ENCODE peak calls at places on chromosome 19, in ten cellular contexts. U is body of pancreas, P is A549, A is uterus, L is tibial nerve, S is thyroid gland, M is H1, V is HCT116, K is right lobe of liver, W is breast epithelium. O is an unnamed sample.

GRCh38 chr19:57888494-57889231 is at the start of gene ZNF814:
- DNase-seq in P (peak), M (peak), V (no peak), L (peak), W (peak), S (peak), U (peak), A (peak), K (peak), O (peak)

GRCh38 chr19:23817519-23817918 is 58.8 kb upstream of the ZNF681 start:
- DNase-seq in L (no peak), V (peak), S (peak), U (peak), A (peak), M (peak), W (no peak), K (no peak), P (no peak), O (no peak)

GRCh38 chr19:33368074-33368864 is 5.2 kb upstream of the CEBPG start:
- DNase-seq in U (no peak), L (no peak), V (no peak), K (no peak), W (no peak), P (no peak), M (no peak), A (no peak), S (no peak), O (no peak)

GRCh38 chr19:31263317-31263716 is 85.9 kb downstream of the TSHZ3 start:
- DNase-seq in L (no peak), U (no peak), V (no peak), K (peak), S (no peak), P (no peak), W (peak), M (no peak), A (peak), O (no peak)

GRCh38 chr19:35213678-35214632 is 14.6 kb downstream of the FAM187B start:
- DNase-seq in A (peak), U (peak), V (peak), K (no peak), M (no peak), W (peak), L (peak), P (peak), S (peak), O (peak)

GRCh38 chr19:48741222-48741999 is 1.0 kb upstream of the RASIP1 start:
- DNase-seq in M (peak), L (no peak), A (no peak), K (no peak), P (peak), S (no peak), V (no peak), U (peak), W (no peak), O (peak)

GRCh38 chr19:43983912-43984686 is at the start of gene ZNF155:
- DNase-seq in M (peak), W (peak), S (peak), K (peak), A (peak), U (peak), P (peak), L (peak), V (peak), O (peak)

GRCh38 chr19:11256189-11256588 is 6.1 kb downstream of the DOCK6 start:
- DNase-seq in P (no peak), L (no peak), V (no peak), K (no peak), M (no peak), S (no peak), U (peak), A (peak), W (no peak), O (no peak)

GRCh38 chr19:11324079-11324661 is 15.3 kb downstream of the RAB3D start:
- DNase-seq in A (peak), L (peak), V (no peak), P (no peak), M (no peak), K (peak), S (peak), U (peak), W (peak), O (peak)

GRCh38 chr19:9645466-9645865 is 24.4 kb upstream of the ZNF561 start:
- DNase-seq in V (no peak), U (no peak), L (no peak), A (no peak), P (no peak), S (no peak), W (no peak), M (no peak), K (no peak), O (no peak)

GRCh38 chr19:14401468-14401867 is 17.7 kb downstream of the DDX39A start:
- DNase-seq in K (no peak), V (no peak), P (no peak), U (no peak), L (no peak), M (no peak), S (no peak), A (no peak), W (no peak), O (no peak)

GRCh38 chr19:7862413-7862951 is 11.7 kb downstream of the PRR36 start:
- DNase-seq in W (no peak), V (peak), M (peak), K (peak), P (no peak), A (no peak), U (peak), L (no peak), S (peak), O (no peak)

GRCh38 chr19:36604656-36605100 is 435 bp upstream of the ZNF382 start:
- DNase-seq in L (no peak), V (no peak), P (no peak), S (peak), M (no peak), A (peak), U (peak), K (peak), W (peak), O (peak)

GRCh38 chr19:18932216-18932841 is 8.7 kb downstream of the HOMER3 start:
- DNase-seq in U (peak), L (peak), S (peak), V (peak), K (peak), A (peak), P (peak), M (peak), W (no peak), O (peak)

GRCh38 chr19:17952041-17952976 is 14.6 kb upstream of the KCNN1 start:
- DNase-seq in V (no peak), L (no peak), U (no peak), K (no peak), A (no peak), P (no peak), W (no peak), M (peak), S (no peak), O (no peak)

GRCh38 chr19:16985403-16985802 is 41.2 kb downstream of the CPAMD8 start:
- DNase-seq in K (no peak), P (no peak), M (no peak), U (no peak), W (no peak), L (no peak), S (no peak), A (no peak), V (no peak), O (no peak)

GRCh38 chr19:36418287-36419001 is at the start of gene ZFP82:
- DNase-seq in L (peak), K (peak), M (peak), W (peak), V (no peak), P (peak), A (peak), U (peak), S (peak), O (peak)

GRCh38 chr19:1288528-1289394 is 3.1 kb downstream of the EFNA2 start:
- DNase-seq in L (no peak), W (no peak), A (no peak), K (no peak), V (no peak), U (peak), P (no peak), S (no peak), M (no peak), O (no peak)

GRCh38 chr19:53813996-53814395 is 10.1 kb downstream of the NLRP12 start:
- DNase-seq in P (no peak), L (no peak), V (no peak), U (no peak), M (no peak), A (no peak), W (no peak), K (no peak), S (no peak), O (no peak)

GRCh38 chr19:13461536-13461935 is 44.7 kb downstream of the CACNA1A start:
- DNase-seq in M (peak), P (no peak), W (no peak), U (no peak), V (no peak), A (no peak), L (no peak), K (no peak), S (no peak), O (no peak)

GRCh38 chr19:29516358-29516725 is 9.5 kb upstream of the VSTM2B start:
- DNase-seq in M (no peak), L (no peak), A (no peak), W (no peak), S (no peak), P (no peak), K (peak), U (no peak), V (no peak), O (no peak)

DNA sequence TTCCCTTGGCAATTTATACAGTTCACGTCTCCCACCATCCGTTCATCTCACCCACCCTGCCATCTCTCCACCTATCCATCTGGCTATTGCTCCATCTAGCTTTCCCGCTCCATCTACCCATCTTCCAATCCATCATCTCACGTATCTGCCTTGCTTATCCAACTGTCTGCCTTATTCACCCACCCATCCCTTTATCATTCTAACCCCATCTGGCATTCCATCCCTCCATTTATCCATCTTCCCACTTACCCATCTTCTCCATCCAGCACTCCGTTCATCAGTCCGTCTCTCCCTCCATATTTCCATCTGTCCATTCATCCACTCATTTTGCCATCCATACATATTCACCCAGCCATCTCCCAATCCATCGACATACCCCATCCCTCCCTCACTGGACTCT is 10.0 kb downstream of the RPS16 start:
- DNase-seq in P (no peak), M (no peak), V (no peak), A (no peak), W (no peak), L (no peak), S (no peak), K (no peak), U (no peak), O (no peak)
- TF ChIP-seq POLR2A in P (no peak), M (no peak), V (no peak), A (no peak), W (no peak), L (no peak), S (no peak), K (no peak), U (no peak), O (no peak)

GRCh38 chr19:6088677-6089063 is 21.6 kb downstream of the RFX2 start:
- DNase-seq in S (no peak), U (no peak), M (no peak), K (no peak), A (no peak), V (no peak), L (no peak), W (no peak), P (no peak), O (no peak)

GRCh38 chr19:6091771-6092291 is 18.5 kb downstream of the RFX2 start:
- DNase-seq in S (no peak), W (no peak), M (no peak), L (no peak), U (no peak), A (no peak), P (no peak), K (no peak), V (no peak), O (no peak)

GRCh38 chr19:6090634-6091033 is 19.7 kb downstream of the RFX2 start:
- DNase-seq in M (no peak), V (no peak), U (no peak), S (no peak), K (no peak), A (no peak), W (no peak), P (no peak), L (no peak), O (no peak)

GRCh38 chr19:6095760-6096159 is 14.5 kb downstream of the RFX2 start:
- DNase-seq in P (no peak), L (no peak), U (no peak), A (no peak), M (no peak), S (no peak), K (no peak), V (no peak), W (no peak), O (no peak)

DNA sequence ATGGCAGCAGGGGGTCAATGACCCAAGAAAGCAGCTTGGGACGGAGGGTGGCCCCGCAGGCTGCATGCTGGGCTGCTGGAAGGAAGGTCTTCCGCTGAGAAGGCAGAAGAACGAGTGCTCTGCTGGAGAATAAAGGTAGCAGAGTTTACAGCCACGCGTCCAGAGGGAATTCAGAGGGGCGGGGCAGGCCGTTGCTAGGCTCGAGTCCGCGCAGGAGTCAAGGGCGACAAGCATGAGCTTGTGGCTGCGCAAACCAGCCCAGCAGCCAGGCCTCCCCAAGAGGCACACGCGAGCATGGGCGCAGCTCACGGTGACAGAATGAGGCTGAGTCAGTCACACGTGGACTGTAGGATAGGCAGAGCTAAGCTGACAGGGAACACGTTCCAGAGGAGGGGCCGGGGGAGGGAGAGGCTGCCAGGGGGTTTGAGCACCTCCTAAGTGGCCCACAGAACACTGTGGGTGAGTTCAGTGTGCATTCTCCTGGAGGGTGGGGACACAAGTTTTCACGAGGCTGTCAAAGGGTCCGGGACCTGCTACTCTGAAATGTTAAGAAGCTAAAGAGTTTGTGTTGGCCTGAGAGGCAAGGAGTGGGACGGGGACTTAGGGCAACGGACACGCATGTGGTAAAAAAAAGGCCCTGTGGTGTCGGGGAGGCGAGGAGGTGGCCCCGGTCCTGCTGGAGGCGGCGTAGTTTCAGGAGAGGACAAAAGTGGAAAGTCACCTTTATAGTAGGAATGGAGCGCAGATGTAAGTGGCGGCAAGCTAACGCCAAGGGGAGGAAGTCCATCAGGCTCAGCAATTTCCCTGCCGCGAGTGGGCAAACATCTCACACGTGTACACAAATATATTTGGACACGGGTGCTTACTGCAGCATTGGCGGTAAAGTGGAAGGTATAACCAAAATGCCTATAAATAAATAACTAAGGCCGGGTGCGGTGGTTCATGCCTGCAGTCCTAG is 17.7 kb downstream of the RFX2 start:
- DNase-seq in A (peak), L (peak), V (peak), W (peak), M (no peak), S (peak), P (peak), K (peak), U (peak), O (peak)
- TF ChIP-seq CTCF in A (no peak), L (peak), V (no peak), W (no peak), M (no peak), S (no peak), P (no peak), K (no peak), U (peak), O (no peak)

GRCh38 chr19:3500429-3501101 is at the start of gene DOHH:
- DNase-seq in K (peak), M (peak), S (peak), L (peak), P (peak), A (peak), V (peak), U (peak), W (peak), O (peak)
- TF ChIP-seq POLR2A in K (peak), M (peak), S (peak), L (no peak), P (peak), A (peak), V (peak), U (peak), W (no peak), O (no peak)

DNA sequence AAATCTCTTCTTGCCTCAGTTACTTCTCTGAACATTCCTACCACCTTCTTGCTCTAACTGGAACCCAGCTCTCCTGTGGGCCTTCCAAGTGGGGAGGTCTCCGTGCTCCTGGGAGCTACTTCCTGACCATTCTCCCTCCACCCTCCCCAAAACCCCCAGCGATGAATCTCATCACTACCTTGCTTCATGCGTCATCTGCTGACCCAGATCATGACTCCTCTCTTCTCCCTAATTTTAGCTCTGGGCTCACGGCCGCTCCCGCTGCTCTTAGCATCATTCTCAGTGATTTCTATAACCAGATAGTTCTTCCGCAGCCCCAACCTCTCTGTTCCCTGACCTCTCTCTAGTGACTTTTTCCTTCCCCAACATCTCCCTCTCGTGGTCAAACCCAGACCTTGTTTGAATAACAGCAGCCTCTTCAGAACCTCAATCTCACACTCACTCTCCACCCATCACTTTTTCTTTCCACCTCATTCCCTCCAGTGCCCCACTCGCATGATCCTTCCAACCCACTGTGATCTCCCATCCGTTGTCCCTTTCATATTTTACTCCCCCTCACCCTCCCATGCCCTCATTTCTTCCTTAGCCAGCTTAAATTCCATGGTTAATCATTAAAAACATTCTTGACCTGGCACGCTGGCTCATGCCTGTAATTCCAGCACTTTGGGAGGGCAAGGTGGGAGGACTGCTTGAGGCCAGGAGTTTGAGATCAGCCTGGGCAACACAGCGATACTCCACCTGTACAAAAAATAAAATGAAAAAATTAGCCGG is 21.8 kb downstream of the MRPS12 start:
- DNase-seq in A (no peak), V (no peak), S (no peak), L (no peak), K (no peak), W (no peak), P (peak), U (peak), M (peak), O (no peak)
- TF ChIP-seq CTCF in A (no peak), V (peak), S (no peak), L (no peak), K (peak), W (no peak), P (peak), U (peak), M (peak), O (no peak)